ENCODE peak calls at places on chromosomes 6 and 20, in nine cellular contexts. V is endothelial cell of umbilical vein, Z is transverse colon, N is lower leg skin, G is body of pancreas, K is IMR-90, E is stomach, A is K562, U is tibial nerve. L is an unnamed sample.

GRCh38 chr6:42251500-42251899 is 33.8 kb upstream of the MRPS10 start:
- DNase-seq in V (no peak), Z (no peak), N (no peak), G (no peak), K (peak; percentile 58), E (no peak), A (no peak), U (no peak), L (no peak)

GRCh38 chr6:39381535-39382140 is 59.1 kb upstream of the KCNK16 start:
- DNase-seq in V (no peak), Z (no peak), N (no peak), G (no peak), K (no peak), E (no peak), A (no peak), U (no peak), L (no peak)

GRCh38 chr20:10672579-10673127 is 1.1 kb downstream of the JAG1 start:
- DNase-seq in V (peak; percentile 62), Z (peak; percentile 75), N (no peak), G (peak; percentile 66), K (peak; percentile 67), E (peak; percentile 71), A (peak; percentile 17), U (no peak), L (no peak)

GRCh38 chr6:133631421-133631820 is 257.5 kb upstream of the TCF21 start:
- DNase-seq in V (no peak), Z (no peak), N (no peak), G (no peak), K (peak; percentile 73), E (no peak), A (no peak), U (no peak), L (no peak)

GRCh38 chr6:108113557-108114519 is 39.3 kb upstream of the OSTM1 start:
- DNase-seq in V (peak; percentile 67), Z (no peak), N (no peak), G (peak; percentile 27), K (peak; percentile 48), E (no peak), A (peak; percentile 67), U (peak; percentile 60), L (no peak)

GRCh38 chr6:44003345-44004061 is 123.7 kb downstream of the MRPL14 start:
- DNase-seq in V (no peak), Z (no peak), N (no peak), G (peak; percentile 46), K (no peak), E (no peak), A (no peak), U (no peak), L (no peak)

GRCh38 chr20:46400253-46400652 is 6.2 kb downstream of the ELMO2 start:
- DNase-seq in V (peak; percentile 40), Z (no peak), N (peak; percentile 36), G (peak; percentile 40), K (peak; percentile 80), E (no peak), A (no peak), U (peak; percentile 43), L (no peak)

GRCh38 chr6:25866011-25866410 is 8.0 kb downstream of the SLC17A3 start:
- DNase-seq in V (no peak), Z (no peak), N (no peak), G (no peak), K (no peak), E (no peak), A (peak; percentile 14), U (no peak), L (no peak)

GRCh38 chr6:49906511-49906910 is 40.2 kb upstream of the CRISP1 start:
- DNase-seq in V (no peak), Z (no peak), N (no peak), G (no peak), K (no peak), E (no peak), A (no peak), U (no peak), L (no peak)

GRCh38 chr20:37242503-37242902 is 19.1 kb downstream of the GHRH start:
- DNase-seq in V (no peak), Z (no peak), N (no peak), G (no peak), K (no peak), E (no peak), A (no peak), U (no peak), L (no peak)

GRCh38 chr6:123830110-123830509 is 26.4 kb downstream of the NKAIN2 start:
- DNase-seq in V (peak; percentile 21), Z (no peak), N (no peak), G (no peak), K (no peak), E (no peak), A (no peak), U (no peak), L (no peak)

GRCh38 chr6:53761036-53761435 is 33.8 kb upstream of the LRRC1 start:
- DNase-seq in V (no peak), Z (no peak), N (no peak), G (no peak), K (peak; percentile 16), E (no peak), A (no peak), U (no peak), L (no peak)

GRCh38 chr20:38779247-38780097 is 26.0 kb upstream of the PPP1R16B start:
- DNase-seq in V (no peak), Z (no peak), N (no peak), G (no peak), K (no peak), E (no peak), A (no peak), U (no peak), L (no peak)

GRCh38 chr6:42493914-42494539 is 42.3 kb upstream of the TRERF1 start:
- DNase-seq in V (no peak), Z (no peak), N (no peak), G (no peak), K (no peak), E (no peak), A (peak; percentile 21), U (no peak), L (no peak)

DNA sequence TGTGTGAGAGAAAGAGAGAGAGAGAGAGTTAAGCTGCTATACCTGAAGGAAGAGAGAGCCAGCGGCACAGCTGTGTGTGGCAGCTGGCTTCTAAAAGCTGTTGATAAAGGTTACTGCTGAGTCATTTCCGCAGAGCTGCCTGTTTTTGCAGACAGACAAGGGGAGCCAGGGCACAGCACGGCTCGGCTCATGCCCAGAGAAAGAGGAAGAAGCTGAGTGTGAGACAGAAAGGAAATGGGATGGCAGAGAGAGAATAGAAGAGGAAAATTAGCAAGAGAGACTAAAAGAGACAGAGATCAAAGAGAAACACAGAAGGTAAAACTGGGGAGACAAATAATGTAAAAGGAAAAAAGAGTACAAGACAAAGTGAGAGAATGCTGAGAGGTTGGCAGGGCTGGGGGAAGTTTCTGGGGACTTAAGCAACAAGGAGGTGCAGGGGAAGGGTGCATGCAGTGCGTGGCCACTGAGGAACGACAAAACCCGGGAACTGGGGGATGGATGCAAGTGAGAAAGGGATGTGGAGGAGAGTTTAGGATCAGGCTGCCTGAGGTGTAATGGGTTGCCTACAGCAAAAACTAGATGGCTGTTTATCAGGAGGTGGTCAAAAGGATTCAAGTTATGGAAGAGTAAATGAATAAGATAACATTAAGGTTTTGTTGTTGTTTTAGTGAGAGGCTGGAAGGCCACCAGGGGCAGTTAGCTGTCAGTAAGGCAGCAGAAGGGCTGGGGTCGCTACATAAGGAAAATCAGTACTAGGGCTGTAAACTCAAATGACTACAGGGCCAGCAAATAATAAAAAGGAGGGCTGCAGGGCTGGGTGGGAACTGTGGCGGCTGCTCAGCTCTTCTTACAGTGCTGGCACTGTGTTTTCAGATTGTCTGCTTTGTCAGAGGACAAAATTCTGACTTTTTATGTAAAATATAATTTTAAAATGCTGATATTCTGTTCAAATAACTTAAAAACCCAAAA is 22.9 kb downstream of the HLA-A start:
- DNase-seq in V (peak; percentile 94), Z (peak; percentile 88), N (peak; percentile 84), G (peak; percentile 93), K (peak; percentile 91), E (peak; percentile 87), A (peak; percentile 87), U (peak; percentile 61), L (no peak)
- TF ChIP-seq POLR2A in V (no peak), Z (peak; percentile 85), N (no peak), G (peak; percentile 73), K (no peak), E (no peak), A (peak; percentile 97), U (no peak), L (no peak)

DNA sequence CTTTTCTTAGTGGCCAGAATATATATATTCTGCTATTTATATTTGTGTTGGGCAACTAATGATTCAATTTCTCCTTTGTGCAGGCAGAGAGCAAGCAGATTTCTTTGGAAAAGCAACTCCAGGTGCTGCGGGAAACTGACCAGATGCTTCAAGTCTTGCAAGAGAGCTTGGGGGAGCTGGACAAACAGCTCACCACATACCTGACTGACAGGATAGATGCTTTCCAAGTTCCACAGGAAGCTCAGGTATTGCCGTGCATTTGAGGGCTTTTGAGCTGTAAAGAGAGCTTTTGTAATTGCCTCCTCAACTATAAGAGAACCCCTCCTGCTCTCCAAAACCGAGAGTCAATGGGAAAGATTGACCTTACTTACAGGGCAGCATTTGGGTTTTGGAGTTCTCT is 203.5 kb downstream of the UTRN start:
- DNase-seq in V (no peak), Z (no peak), N (no peak), G (peak; percentile 77), K (no peak), E (no peak), A (no peak), U (no peak), L (no peak)
- H3K4me3 ChIP-seq in V (no peak overlapping the region), Z (no peak overlapping the region), N (no peak overlapping the region), G (no peak overlapping the region), K (no peak overlapping the region), E (no peak overlapping the region), A (no peak overlapping the region), U (no peak overlapping the region), L (no peak overlapping the region)

GRCh38 chr6:30163918-30164654 is 740 bp downstream of the TRIM15 start:
- DNase-seq in V (no peak), Z (no peak), N (no peak), G (no peak), K (no peak), E (no peak), A (no peak), U (no peak), L (no peak)

GRCh38 chr6:30160791-30161261 is at the start of gene TRIM10:
- DNase-seq in V (no peak), Z (no peak), N (no peak), G (no peak), K (no peak), E (no peak), A (no peak), U (no peak), L (no peak)

GRCh38 chr6:30164714-30165113 is 1.4 kb downstream of the TRIM15 start:
- DNase-seq in V (no peak), Z (no peak), N (no peak), G (no peak), K (no peak), E (no peak), A (no peak), U (no peak), L (no peak)

GRCh38 chr6:30162265-30163089 is 869 bp upstream of the TRIM15 start:
- DNase-seq in V (no peak), Z (no peak), N (no peak), G (no peak), K (no peak), E (no peak), A (no peak), U (no peak), L (no peak)

GRCh38 chr6:30163090-30163917 is at the start of gene TRIM15:
- DNase-seq in V (no peak), Z (peak; percentile 89), N (no peak), G (no peak), K (no peak), E (no peak), A (no peak), U (no peak), L (no peak)
- TF ChIP-seq POLR2A in V (no peak), Z (peak; percentile 61), N (no peak), G (no peak), K (no peak), E (no peak), A (no peak), U (no peak), L (no peak)

GRCh38 chr20:62920039-62920645 is 6.2 kb downstream of the DIDO1 start:
- DNase-seq in V (no peak), Z (no peak), N (no peak), G (no peak), K (no peak), E (no peak), A (no peak), U (no peak), L (no peak)
- H3K4me3 ChIP-seq in V (no peak overlapping the region), Z (no peak overlapping the region), N (no peak overlapping the region), G (no peak overlapping the region), K (no peak overlapping the region), E (no peak overlapping the region), A (no peak overlapping the region), U (no peak overlapping the region), L (no peak overlapping the region)